ENCODE peak calls at places on chromosomes 16 and 17, in ten cellular contexts. K is dorsolateral prefrontal cortex, V is kidney epithelial cell, B is sigmoid colon, S is H7, Y is colonic mucosa, U is pancreas, Q is Karpas-422, J is BJ, N is cardiac muscle cell. E is an unnamed sample. For H3K27me3, the result is how much of the 10 kb centered on the place peaks cover.

GRCh38 chr16:23374721-23375120 is 72.6 kb downstream of the SCNN1B start:
- DNase-seq in V (no peak), Q (no peak), J (no peak), S (peak), U (no peak), N (no peak), K (no peak), Y (peak), B (no peak), E (no peak)

GRCh38 chr17:51076821-51077220 is 43.8 kb downstream of the SPAG9 start:
- DNase-seq in S (no peak), Q (no peak), J (no peak), U (no peak), B (no peak), N (no peak), V (no peak), Y (no peak), K (no peak), E (no peak)

GRCh38 chr17:18231156-18231555 is 5.7 kb downstream of the LLGL1 start:
- DNase-seq in Q (no peak), Y (no peak), S (peak), K (peak), N (peak), V (no peak), B (no peak), U (no peak), J (no peak), E (peak)

GRCh38 chr17:77045441-77046041 is 95.2 kb upstream of the SEC14L1 start:
- DNase-seq in B (no peak), U (no peak), S (no peak), Q (peak), V (no peak), J (no peak), N (no peak), Y (no peak), K (no peak), E (no peak)

GRCh38 chr17:63279498-63280230 is 166.4 kb downstream of the CYB561 start:
- DNase-seq in Q (no peak), J (peak), Y (no peak), V (peak), K (no peak), N (no peak), B (no peak), S (no peak), U (no peak), E (no peak)

GRCh38 chr16:11316331-11317015 is 28.8 kb upstream of the RMI2 start:
- DNase-seq in Q (no peak), J (no peak), K (no peak), Y (no peak), V (no peak), N (no peak), U (no peak), S (peak), B (no peak), E (no peak)

GRCh38 chr17:38628441-38628840 is 22.7 kb upstream of the SRCIN1 start:
- DNase-seq in U (no peak), Q (peak), V (no peak), N (no peak), S (peak), K (no peak), J (no peak), B (no peak), Y (no peak), E (no peak)

GRCh38 chr17:80970044-80970761 is 21.4 kb upstream of the CHMP6 start:
- DNase-seq in Q (peak), B (peak), S (peak), N (no peak), J (no peak), K (peak), Y (no peak), U (no peak), V (no peak), E (no peak)

GRCh38 chr16:84833542-84834402 is 14.0 kb downstream of the CRISPLD2 start:
- DNase-seq in N (no peak), B (peak), Q (no peak), K (no peak), J (no peak), S (no peak), U (no peak), Y (no peak), V (no peak), E (no peak)

GRCh38 chr16:49857423-49858181 is 1.7 kb upstream of the ZNF423 start:
- DNase-seq in N (peak), Q (peak), S (peak), B (peak), J (no peak), K (no peak), U (peak), Y (peak), V (no peak), E (peak)

GRCh38 chr16:88383401-88384221 is 852 bp downstream of the ZNF469 start:
- DNase-seq in S (peak), U (peak), N (peak), V (no peak), Y (no peak), K (no peak), B (peak), J (no peak), Q (no peak), E (no peak)

GRCh38 chr17:67689534-67690177 is 28.1 kb upstream of the NOL11 start:
- DNase-seq in B (no peak), Q (peak), Y (peak), U (peak), N (peak), K (no peak), V (peak), S (peak), J (peak), E (peak)

GRCh38 chr16:48408688-48409087 is 23.5 kb upstream of the SIAH1 start:
- DNase-seq in Y (peak), V (no peak), J (no peak), S (no peak), N (no peak), K (no peak), Q (peak), B (peak), U (no peak), E (no peak)

GRCh38 chr17:82754297-82755208 is 2.7 kb downstream of the TBCD start:
- DNase-seq in J (no peak), B (no peak), K (no peak), S (peak), Y (peak), Q (peak), V (no peak), N (peak), U (no peak), E (peak)

GRCh38 chr16:68396481-68396880 is 51.8 kb downstream of the SMPD3 start:
- DNase-seq in B (no peak), U (peak), S (no peak), J (no peak), V (no peak), Q (peak), Y (peak), N (peak), K (no peak), E (no peak)

GRCh38 chr16:81035398-81035974 is at the start of gene ATMIN:
- DNase-seq in B (peak), Y (peak), S (peak), N (peak), K (peak), J (peak), Q (peak), V (peak), U (peak), E (peak)

GRCh38 chr16:66426112-66427035 is 721 bp upstream of the BEAN1 start:
- DNase-seq in K (no peak), U (no peak), S (peak), N (no peak), B (peak), Q (no peak), V (no peak), J (no peak), Y (no peak), E (no peak)
- H3K27me3 ChIP-seq in K (under half), U (under half), S (half or more), N (half or more), B (half or more), Q (under half), V (under half), J (half or more), Y (under half), E (under half)

GRCh38 chr16:853306-853705 is 52.8 kb upstream of the GNG13 start:
- DNase-seq in Y (no peak), J (no peak), S (no peak), N (no peak), K (no peak), Q (no peak), U (no peak), V (no peak), B (no peak), E (no peak)
- H3K27me3 ChIP-seq in Y (under half), J (under half), S (under half), N (under half), K (under half), Q (under half), U (under half), V (under half), B (under half), E (under half)

DNA sequence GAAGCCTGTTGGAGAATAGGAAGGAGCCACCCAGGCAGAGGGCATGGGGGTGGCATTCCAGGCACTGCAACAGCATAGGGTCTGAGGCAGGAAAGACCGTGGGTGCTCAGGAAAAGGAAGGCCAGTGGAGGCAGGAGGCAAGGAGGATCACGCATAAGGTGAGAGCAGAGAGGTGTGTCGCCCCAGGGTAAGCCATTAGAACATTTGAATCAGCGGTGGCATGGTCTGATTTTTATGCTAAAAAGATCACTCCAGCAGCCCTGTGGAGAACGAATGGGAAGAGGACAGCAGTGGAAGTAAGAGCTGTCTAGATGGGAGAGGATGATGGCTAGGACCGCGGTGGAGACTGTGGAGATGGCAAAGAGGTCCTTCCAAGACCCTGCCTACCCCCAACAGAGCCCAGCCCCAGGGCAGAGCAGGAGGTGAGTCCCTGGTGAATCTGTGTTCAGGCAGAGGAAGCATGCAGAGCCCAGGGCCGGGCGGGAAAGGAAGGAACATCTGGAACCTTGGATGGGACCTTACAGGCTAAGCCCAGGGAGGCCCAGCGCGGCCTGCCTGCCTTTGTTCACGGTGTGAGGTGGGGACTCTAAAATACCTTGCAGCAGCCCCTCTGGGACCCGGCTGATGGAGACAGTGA is 7.8 kb downstream of the LPO start:
- DNase-seq in Y (no peak), J (no peak), Q (no peak), S (no peak), N (no peak), K (no peak), U (no peak), V (no peak), B (no peak), E (no peak)
- H3K27me3 ChIP-seq in Y (under half), J (under half), Q (under half), S (half or more), N (half or more), K (under half), U (under half), V (under half), B (under half), E (under half)

GRCh38 chr16:1121009-1121408 is 25.0 kb upstream of the C1QTNF8 start:
- DNase-seq in V (no peak), S (no peak), Q (no peak), Y (no peak), U (no peak), K (no peak), N (no peak), J (no peak), B (no peak), E (no peak)
- H3K27me3 ChIP-seq in V (under half), S (under half), Q (under half), Y (under half), U (under half), K (under half), N (under half), J (under half), B (under half), E (under half)

GRCh38 chr17:79370126-79370525 is 240.7 kb downstream of the RBFOX3 start:
- DNase-seq in J (no peak), U (no peak), N (no peak), Q (no peak), K (no peak), Y (no peak), S (no peak), V (no peak), B (no peak), E (no peak)
- H3K27me3 ChIP-seq in J (under half), U (under half), N (under half), Q (under half), K (under half), Y (under half), S (under half), V (under half), B (under half), E (half or more)

DNA sequence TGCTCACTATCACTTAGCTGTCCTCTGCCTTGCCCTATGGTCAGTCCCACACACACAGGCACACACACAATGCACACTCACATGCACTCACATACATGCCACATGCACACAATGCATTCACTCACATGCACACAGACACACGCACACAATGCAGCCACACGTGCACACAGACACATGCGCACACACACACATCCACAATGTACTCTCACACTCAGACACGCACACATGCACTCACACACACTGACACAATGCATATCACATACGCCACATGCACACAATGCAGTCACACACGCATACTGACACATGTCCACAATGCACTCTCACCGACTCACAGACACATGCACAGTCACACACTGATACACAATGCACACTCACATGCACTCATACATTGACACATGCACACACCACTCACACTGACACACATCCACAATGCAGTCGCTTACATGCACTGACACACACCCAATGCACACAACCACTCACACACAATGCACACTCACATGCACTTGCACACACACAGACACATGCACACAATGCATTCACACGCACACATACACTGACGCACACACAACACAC is 99.7 kb downstream of the ENGASE start:
- DNase-seq in N (no peak), Y (no peak), U (no peak), V (no peak), K (no peak), J (no peak), B (no peak), Q (no peak), S (no peak), E (no peak)
- H3K27me3 ChIP-seq in N (under half), Y (under half), U (under half), V (under half), K (under half), J (under half), B (under half), Q (under half), S (under half), E (under half)

DNA sequence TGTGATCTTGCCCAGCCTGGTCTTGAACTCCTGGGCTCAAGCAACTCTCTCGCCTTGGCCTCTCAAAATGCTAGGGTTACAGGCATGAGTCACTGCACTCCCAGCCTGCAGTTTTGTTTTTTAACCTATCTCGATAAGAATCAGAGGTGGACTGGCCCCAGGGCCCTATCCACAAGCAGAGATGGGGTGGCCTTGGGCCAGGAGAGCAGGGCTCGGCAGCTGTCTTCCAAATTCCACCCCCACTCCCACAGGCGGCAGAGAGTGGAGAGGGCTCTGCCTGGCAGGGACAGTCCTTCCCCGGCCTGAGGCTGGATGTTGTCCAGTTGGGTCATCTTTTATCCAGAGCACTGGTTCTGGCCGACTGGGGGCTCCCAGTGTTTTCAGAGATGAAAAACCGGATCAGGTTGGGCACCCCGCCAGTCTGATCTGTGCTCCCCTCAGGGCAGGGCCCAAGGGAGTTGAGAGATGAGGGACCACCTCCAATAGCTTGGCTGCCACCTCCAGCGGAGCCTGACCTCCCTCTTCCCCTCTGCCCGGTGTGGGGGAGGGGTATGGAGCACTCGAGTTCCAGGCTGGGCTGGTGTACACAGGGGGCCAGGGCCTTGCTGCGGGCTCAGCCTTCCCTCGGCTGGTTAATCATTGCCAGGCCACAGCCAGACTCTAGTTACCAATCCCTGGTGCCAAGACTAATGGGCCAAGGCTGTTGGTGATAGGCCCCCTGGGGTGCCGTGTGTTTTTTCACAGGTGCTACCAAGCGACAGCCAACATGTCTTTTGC is 30.3 kb upstream of the MYO15B start:
- DNase-seq in J (peak), V (peak), S (peak), Y (peak), B (no peak), Q (no peak), N (peak), K (peak), U (peak), E (no peak)
- H3K27me3 ChIP-seq in J (under half), V (under half), S (under half), Y (under half), B (under half), Q (under half), N (under half), K (under half), U (under half), E (under half)

GRCh38 chr17:16552637-16553045 is 16.4 kb downstream of the ZNF287 start:
- DNase-seq in B (no peak), N (no peak), K (no peak), Y (no peak), J (no peak), S (no peak), U (no peak), Q (no peak), V (no peak), E (no peak)

GRCh38 chr17:16551878-16552636 is 16.9 kb downstream of the ZNF287 start:
- DNase-seq in N (no peak), U (no peak), S (no peak), K (no peak), B (no peak), J (no peak), Q (no peak), Y (no peak), V (no peak), E (no peak)
- H3K27me3 ChIP-seq in N (under half), U (under half), S (under half), K (under half), B (under half), J (under half), Q (under half), Y (under half), V (under half), E (under half)

E was measured in neuronal stem cell.